ENCODE peak calls at places on chromosomes 12 and 14, in eight cellular contexts. Y, B, F, O, J, S, K and Q are unnamed samples.

GRCh38 chr12:29516431-29516875 is 19.0 kb upstream of the OVCH1 start:
- DNase-seq in Y (no peak), B (no peak), F (no peak), O (peak), J (peak), S (peak), K (no peak), Q (peak)

GRCh38 chr12:65881348-65881961 is 57.2 kb downstream of the HMGA2 start:
- DNase-seq in Y (no peak), B (no peak), F (no peak), O (peak), J (peak), S (no peak), K (no peak), Q (peak)

GRCh38 chr12:124861492-124861891 is 2.2 kb downstream of the SCARB1 start:
- DNase-seq in Y (no peak), B (no peak), F (peak), O (no peak), J (peak), S (peak), K (no peak), Q (no peak)

GRCh38 chr14:54730156-54730961 is 163.4 kb downstream of the SAMD4A start:
- DNase-seq in Y (no peak), B (no peak), F (peak), O (peak), J (peak), S (peak), K (no peak), Q (peak)

GRCh38 chr12:25013061-25013460 is 64.2 kb upstream of the BCAT1 start:
- DNase-seq in Y (no peak), B (no peak), F (no peak), O (no peak), J (no peak), S (no peak), K (no peak), Q (no peak)

GRCh38 chr12:51863363-51863920 is 14.9 kb upstream of the FIGNL2 start:
- DNase-seq in Y (no peak), B (no peak), F (no peak), O (no peak), J (no peak), S (no peak), K (no peak), Q (no peak)

GRCh38 chr12:120141336-120141735 is 24.8 kb upstream of the RAB35 start:
- DNase-seq in Y (no peak), B (no peak), F (no peak), O (no peak), J (no peak), S (no peak), K (no peak), Q (no peak)

GRCh38 chr14:80456200-80456599 is 244.9 kb upstream of the DIO2 start:
- DNase-seq in Y (no peak), B (no peak), F (no peak), O (peak), J (peak), S (no peak), K (no peak), Q (peak)

GRCh38 chr14:65228436-65228835 is 126.1 kb upstream of the MAX start:
- DNase-seq in Y (no peak), B (no peak), F (no peak), O (no peak), J (no peak), S (no peak), K (no peak), Q (no peak)

GRCh38 chr12:65608319-65608916 is 215.9 kb upstream of the HMGA2 start:
- DNase-seq in Y (no peak), B (no peak), F (no peak), O (peak), J (no peak), S (peak), K (no peak), Q (no peak)

GRCh38 chr12:67891566-67891965 is 97.7 kb upstream of the IFNG-AS1 start:
- DNase-seq in Y (no peak), B (no peak), F (no peak), O (no peak), J (no peak), S (no peak), K (no peak), Q (no peak)

GRCh38 chr12:1540690-1541089 is 53.7 kb downstream of the FBXL14 start:
- DNase-seq in Y (no peak), B (no peak), F (no peak), O (no peak), J (no peak), S (no peak), K (no peak), Q (no peak)

GRCh38 chr12:41188058-41188840 is at the start of gene PDZRN4:
- DNase-seq in Y (no peak), B (no peak), F (no peak), O (no peak), J (no peak), S (no peak), K (peak), Q (no peak)

GRCh38 chr14:101454229-101454628 is 107.1 kb upstream of the DIO3 start:
- DNase-seq in Y (no peak), B (no peak), F (no peak), O (no peak), J (no peak), S (no peak), K (no peak), Q (no peak)

GRCh38 chr14:85948163-85948562 is 418.2 kb downstream of the FLRT2 start:
- DNase-seq in Y (no peak), B (no peak), F (no peak), O (no peak), J (no peak), S (no peak), K (no peak), Q (no peak)

GRCh38 chr12:101823039-101823438 is 7.7 kb downstream of the GNPTAB start:
- DNase-seq in Y (no peak), B (no peak), F (no peak), O (no peak), J (no peak), S (no peak), K (no peak), Q (no peak)

GRCh38 chr12:128794661-128795529 is 28.9 kb downstream of the SLC15A4 start:
- DNase-seq in Y (no peak), B (peak), F (no peak), O (no peak), J (no peak), S (no peak), K (no peak), Q (no peak)

GRCh38 chr12:2294651-2295475 is 242.1 kb downstream of the CACNA1C start:
- DNase-seq in Y (no peak), B (no peak), F (no peak), O (peak), J (peak), S (no peak), K (no peak), Q (peak)

GRCh38 chr12:74624206-74624605 is 86.6 kb downstream of the ATXN7L3B start:
- DNase-seq in Y (no peak), B (no peak), F (no peak), O (no peak), J (no peak), S (no peak), K (peak), Q (no peak)

GRCh38 chr12:90062799-90063198 is 354.2 kb upstream of the ATP2B1 start:
- DNase-seq in Y (no peak), B (no peak), F (no peak), O (peak), J (no peak), S (no peak), K (no peak), Q (peak)

GRCh38 chr12:95674631-95675030 is 115.9 kb downstream of the NTN4 start:
- DNase-seq in Y (no peak), B (no peak), F (peak), O (no peak), J (peak), S (peak), K (peak), Q (peak)

GRCh38 chr14:104237651-104238423 is 99.5 kb downstream of the KIF26A start:
- DNase-seq in Y (no peak), B (no peak), F (no peak), O (no peak), J (no peak), S (no peak), K (no peak), Q (no peak)

GRCh38 chr12:32336261-32336660 is 63.1 kb upstream of the FGD4 start:
- DNase-seq in Y (no peak), B (no peak), F (no peak), O (no peak), J (no peak), S (no peak), K (no peak), Q (no peak)

GRCh38 chr12:49684310-49684854 is 22.8 kb downstream of the FMNL3 start:
- DNase-seq in Y (no peak), B (no peak), F (no peak), O (peak), J (no peak), S (no peak), K (no peak), Q (no peak)

GRCh38 chr12:50087159-50087558 is 2.0 kb downstream of the SMARCD1 start:
- DNase-seq in Y (no peak), B (no peak), F (no peak), O (no peak), J (no peak), S (no peak), K (no peak), Q (no peak)

GRCh38 chr12:47882796-47883546 is 21.8 kb downstream of the VDR start:
- DNase-seq in Y (peak), B (no peak), F (no peak), O (peak), J (no peak), S (no peak), K (no peak), Q (no peak)

GRCh38 chr14:23326491-23327332 is 5.5 kb downstream of the PABPN1 start:
- DNase-seq in Y (no peak), B (no peak), F (no peak), O (no peak), J (no peak), S (no peak), K (no peak), Q (no peak)

GRCh38 chr12:115450710-115451109 is 766.7 kb upstream of the TBX3 start:
- DNase-seq in Y (no peak), B (no peak), F (no peak), O (no peak), J (no peak), S (no peak), K (no peak), Q (no peak)

GRCh38 chr14:101595887-101596721 is 34.8 kb downstream of the DIO3 start:
- DNase-seq in Y (peak), B (peak), F (no peak), O (no peak), J (no peak), S (no peak), K (no peak), Q (no peak)

GRCh38 chr14:43135877-43136411 is 1371.1 kb downstream of the FSCB start:
- DNase-seq in Y (no peak), B (no peak), F (no peak), O (no peak), J (no peak), S (no peak), K (no peak), Q (no peak)